ENCODE peak calls at places on chromosomes 16 and 17, in four cellular contexts. W is GM12878, U is K562, Z is HepG2. D is an unnamed sample.

GRCh38 chr16:88373927-88374492 is 8.7 kb upstream of the ZNF469 start:
- DNase-seq in W (no peak), U (no peak), Z (no peak), D (no peak)

GRCh38 chr17:73091770-73092517 is 544 bp downstream of the SLC39A11 start:
- DNase-seq in W (no peak), U (peak; percentile 23), Z (peak; percentile 67), D (peak; percentile 54)

GRCh38 chr17:38425744-38426143 is 2.5 kb upstream of the ARHGAP23 start:
- DNase-seq in W (no peak), U (no peak), Z (no peak), D (no peak)

GRCh38 chr17:62718420-62718819 is 89.7 kb downstream of the MARCHF10 start:
- DNase-seq in W (no peak), U (no peak), Z (no peak), D (no peak)

GRCh38 chr16:17105239-17105721 is 365.5 kb downstream of the XYLT1 start:
- DNase-seq in W (no peak), U (no peak), Z (no peak), D (no peak)

GRCh38 chr17:73394523-73395450 is 83.0 kb upstream of the CDC42EP4 start:
- DNase-seq in W (no peak), U (no peak), Z (no peak), D (no peak)

GRCh38 chr16:89922884-89923639 is at the start of gene TUBB3:
- DNase-seq in W (no peak), U (peak; percentile 90), Z (peak; percentile 73), D (peak; percentile 85)

GRCh38 chr17:51422634-51423033 is 162.3 kb downstream of the UTP18 start:
- DNase-seq in W (no peak), U (no peak), Z (no peak), D (no peak)

GRCh38 chr16:89921699-89922476 is 1.3 kb upstream of the TUBB3 start:
- DNase-seq in W (no peak), U (peak; percentile 93), Z (peak; percentile 85), D (peak; percentile 44)

GRCh38 chr16:83356266-83356665 is 451.5 kb upstream of the HSBP1 start:
- DNase-seq in W (no peak), U (peak; percentile 57), Z (peak; percentile 56), D (peak; percentile 15)

GRCh38 chr16:84024854-84025253 is 17.7 kb downstream of the SLC38A8 start:
- DNase-seq in W (no peak), U (no peak), Z (no peak), D (no peak)

GRCh38 chr16:11181889-11182279 is 74.1 kb downstream of the SOCS1 start:
- DNase-seq in W (peak; percentile 64), U (no peak), Z (no peak), D (no peak)

GRCh38 chr16:3645504-3646347 is 8.8 kb upstream of the DNASE1 start:
- DNase-seq in W (no peak), U (no peak), Z (no peak), D (peak; percentile 76)

GRCh38 chr17:75843577-75844529 is at the start of gene UNC13D:
- DNase-seq in W (no peak), U (peak; percentile 89), Z (peak; percentile 76), D (no peak)

GRCh38 chr16:81446318-81447275 is 2.0 kb downstream of the CMIP start:
- DNase-seq in W (no peak), U (peak; percentile 49), Z (no peak), D (no peak)

GRCh38 chr17:60160829-60161501 is 11.2 kb downstream of the CA4 start:
- DNase-seq in W (no peak), U (no peak), Z (no peak), D (no peak)

GRCh38 chr17:78748048-78748729 is 33.9 kb downstream of the CYTH1 start:
- DNase-seq in W (no peak), U (no peak), Z (peak; percentile 90), D (no peak)

GRCh38 chr16:4506450-4506849 is 30.3 kb downstream of the HMOX2 start:
- DNase-seq in W (peak; percentile 39), U (peak; percentile 78), Z (peak; percentile 59), D (peak; percentile 51)

GRCh38 chr16:81650982-81651562 is 128.0 kb upstream of the PLCG2 start:
- DNase-seq in W (no peak), U (peak; percentile 71), Z (no peak), D (peak; percentile 66)

GRCh38 chr17:27494192-27495091 is 38.2 kb downstream of the KSR1 start:
- DNase-seq in W (no peak), U (no peak), Z (peak; percentile 84), D (no peak)

GRCh38 chr17:12667299-12667958 is 1.7 kb downstream of the MYOCD start:
- DNase-seq in W (no peak), U (peak; percentile 34), Z (peak; percentile 62), D (peak; percentile 42)

GRCh38 chr16:78108451-78108850 is 9.0 kb downstream of the WWOX start:
- DNase-seq in W (no peak), U (no peak), Z (no peak), D (no peak)

GRCh38 chr16:3413730-3414379 is 12.8 kb downstream of the ZNF174 start:
- DNase-seq in W (no peak), U (no peak), Z (no peak), D (peak; percentile 64)

GRCh38 chr16:59410451-59410850 is 676.3 kb upstream of the GOT2 start:
- DNase-seq in W (no peak), U (no peak), Z (no peak), D (no peak)

GRCh38 chr16:52518884-52519283 is 28.1 kb downstream of the TOX3 start:
- DNase-seq in W (no peak), U (no peak), Z (no peak), D (no peak)

GRCh38 chr17:65787503-65787902 is 226.1 kb upstream of the AXIN2 start:
- DNase-seq in W (no peak), U (no peak), Z (no peak), D (no peak)

GRCh38 chr16:51971184-51971583 is 575.8 kb downstream of the TOX3 start:
- DNase-seq in W (no peak), U (peak; percentile 2), Z (no peak), D (peak; percentile 46)

GRCh38 chr17:47316316-47316715 is 7.4 kb upstream of the EFCAB13 start:
- DNase-seq in W (no peak), U (no peak), Z (peak; percentile 68), D (no peak)

GRCh38 chr16:58456193-58456592 is 43.8 kb upstream of the NDRG4 start:
- DNase-seq in W (no peak), U (peak; percentile 13), Z (peak; percentile 93), D (no peak)

GRCh38 chr16:2999929-3000328 is 12.8 kb upstream of the CLDN9 start:
- DNase-seq in W (no peak), U (no peak), Z (no peak), D (no peak)

GRCh38 chr17:10033449-10033848 is 128.4 kb upstream of the RCVRN start:
- DNase-seq in W (no peak), U (no peak), Z (no peak), D (no peak)

DNA sequence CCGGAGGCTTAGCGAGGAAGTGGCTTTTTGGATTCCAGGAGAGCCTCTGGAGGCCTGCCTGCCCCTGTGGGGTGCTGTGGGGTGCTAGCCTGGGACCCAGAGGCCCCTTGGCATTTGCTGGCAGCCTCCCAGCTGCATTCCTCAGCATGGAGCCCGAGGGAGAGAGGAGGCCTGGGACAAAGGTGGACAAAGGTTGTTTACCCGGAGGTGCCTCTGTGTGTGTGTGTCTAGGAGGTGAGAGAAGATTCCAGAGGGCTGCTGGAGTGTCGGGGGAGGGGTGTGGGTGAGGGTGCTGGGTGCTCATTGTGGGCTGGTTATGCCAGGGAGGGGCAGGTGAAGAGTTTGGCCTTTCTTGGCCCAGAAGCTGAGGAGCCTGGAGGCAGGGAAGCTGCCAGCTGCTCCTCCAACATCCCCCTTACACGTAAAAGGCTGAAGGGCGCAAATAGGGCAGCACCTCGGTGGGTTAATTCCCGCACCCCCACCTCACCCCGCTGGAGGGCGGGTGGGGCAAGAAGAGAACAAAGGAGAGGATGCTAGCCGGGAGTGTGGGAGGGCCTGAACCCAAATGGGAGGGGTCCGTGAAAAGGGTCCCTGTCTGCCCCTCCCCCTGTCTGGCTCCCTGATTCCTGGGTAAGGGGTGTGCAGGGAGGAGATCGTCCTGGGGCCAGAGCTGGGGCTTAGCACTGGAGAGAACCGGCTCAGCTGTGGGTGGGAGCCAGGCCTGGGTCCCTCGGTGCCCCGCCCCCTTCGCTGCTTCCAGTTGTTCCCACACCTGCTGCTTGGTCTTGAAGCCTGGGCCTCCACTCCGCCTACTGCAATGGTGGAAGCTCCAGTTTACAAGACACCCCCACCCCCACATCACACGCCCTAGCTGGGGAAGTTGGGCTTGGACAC is 9.9 kb downstream of the HEXIM2 start:
- DNase-seq in W (no peak), U (no peak), Z (peak; percentile 94), D (peak; percentile 73)
- TF ChIP-seq CREM in W (no peak), U (no peak), Z (no peak), D (no peak)

GRCh38 chr16:76639685-76640289 is 362.6 kb downstream of the CNTNAP4 start:
- DNase-seq in W (no peak), U (peak; percentile 48), Z (peak; percentile 47), D (peak; percentile 21)
- TF ChIP-seq ATF2 in W (no peak), U (no peak), Z (no peak), D (no peak)

GRCh38 chr16:30416047-30416603 is 8.7 kb downstream of the ZNF771 start:
- DNase-seq in W (no peak), U (no peak), Z (no peak), D (no peak)

GRCh38 chr16:30414159-30414558 is 6.8 kb downstream of the ZNF771 start:
- DNase-seq in W (no peak), U (no peak), Z (no peak), D (no peak)

GRCh38 chr16:30409125-30410060 is 2.0 kb downstream of the ZNF771 start:
- DNase-seq in W (peak; percentile 62), U (peak; percentile 93), Z (peak; percentile 90), D (peak; percentile 96)

GRCh38 chr16:30416624-30417298 is 9.4 kb downstream of the ZNF771 start:
- DNase-seq in W (no peak), U (no peak), Z (no peak), D (no peak)

GRCh38 chr16:30413116-30413806 is 5.9 kb downstream of the ZNF771 start:
- DNase-seq in W (no peak), U (no peak), Z (no peak), D (no peak)
- TF ChIP-seq CREM in W (no peak), U (no peak), Z (no peak), D (no peak)

GRCh38 chr17:22267019-22267418 is 574.7 kb downstream of the KCNJ18 start:
- DNase-seq in W (no peak), U (peak; percentile 7), Z (no peak), D (no peak)

GRCh38 chr17:22266231-22266630 is 573.9 kb downstream of the KCNJ18 start:
- DNase-seq in W (no peak), U (peak; percentile 73), Z (no peak), D (no peak)

GRCh38 chr17:22270381-22270780 is 578.1 kb downstream of the KCNJ18 start:
- DNase-seq in W (no peak), U (no peak), Z (no peak), D (no peak)

GRCh38 chr17:22268912-22269220 is 576.5 kb downstream of the KCNJ18 start:
- DNase-seq in W (no peak), U (no peak), Z (no peak), D (no peak)

DNA sequence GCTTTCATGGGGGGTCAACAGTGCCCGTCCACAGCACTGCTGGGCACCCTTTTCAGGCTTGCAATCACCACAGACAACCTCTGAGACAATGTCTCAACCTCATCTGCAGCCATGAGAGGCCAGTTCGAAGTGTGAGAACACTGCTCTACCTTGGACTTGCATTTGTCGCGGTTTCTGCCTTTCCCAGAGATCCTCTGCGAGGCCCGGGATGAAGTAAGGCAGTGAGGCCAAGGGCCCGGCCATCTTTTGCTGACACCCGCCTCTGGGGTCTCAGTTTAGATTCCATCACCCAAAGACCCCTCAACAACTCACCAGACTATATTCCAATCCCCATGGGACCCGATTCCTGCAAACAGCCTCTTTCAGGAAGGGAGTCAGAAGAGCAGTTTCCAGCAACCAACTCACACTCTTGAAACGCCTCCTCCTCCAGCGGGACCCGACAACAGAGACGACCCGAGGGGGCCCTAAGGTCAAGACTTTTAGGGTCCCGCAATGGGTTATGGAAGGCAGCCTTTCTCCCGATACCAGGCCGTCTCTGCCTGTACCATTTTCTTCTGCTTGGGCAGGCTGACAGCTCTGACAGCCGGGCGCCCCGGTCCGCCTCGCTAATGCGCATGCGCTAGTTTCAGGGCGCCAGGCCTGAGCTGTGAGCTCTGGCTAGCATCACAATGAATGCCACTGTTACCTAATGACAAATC is 576.0 kb downstream of the KCNJ18 start:
- DNase-seq in W (no peak), U (peak; percentile 35), Z (no peak), D (no peak)
- TF ChIP-seq ATF2 in W (no peak), U (no peak), Z (no peak), D (no peak)